ENCODE peak calls at places on chromosome 19, in seven cellular contexts. R is osteoblast, Z is GM23248, U is endothelial cell of umbilical vein, B is heart left ventricle, D is breast epithelium, F is GM23338. Y is an unnamed sample.

GRCh38 chr19:14048439-14049153 is 13.3 kb downstream of the PALM3 start:
- DNase-seq in F (peak; percentile 86), U (peak; percentile 35), Z (peak; percentile 48), B (peak; percentile 42), R (peak; percentile 93), D (no peak), Y (peak; percentile 95)

GRCh38 chr19:18399008-18399407 is 1.6 kb upstream of the LRRC25 start:
- DNase-seq in Z (peak; percentile 87), U (no peak), D (no peak), B (peak; percentile 50), F (no peak), R (peak; percentile 95), Y (no peak)

GRCh38 chr19:46489445-46490272 is 6.0 kb downstream of the PNMA8B start:
- DNase-seq in R (peak; percentile 97), F (peak; percentile 71), B (peak; percentile 57), U (peak; percentile 25), Z (peak; percentile 78), D (no peak), Y (peak; percentile 76)

GRCh38 chr19:49362048-49362925 is at the start of gene TEAD2:
- DNase-seq in B (peak; percentile 88), D (no peak), R (peak; percentile 97), Z (peak; percentile 77), F (peak; percentile 89), U (peak; percentile 63), Y (peak; percentile 92)

GRCh38 chr19:4984106-4984380 is 15.1 kb downstream of the KDM4B start:
- DNase-seq in U (no peak), F (no peak), D (no peak), R (peak; percentile 68), B (no peak), Z (no peak), Y (no peak)

GRCh38 chr19:11164879-11165406 is 9.4 kb upstream of the SPC24 start:
- DNase-seq in B (peak; percentile 86), Z (peak; percentile 94), D (no peak), F (no peak), R (peak; percentile 91), U (peak; percentile 51), Y (no peak)

GRCh38 chr19:35446194-35446593 is 1.9 kb upstream of the FFAR2 start:
- DNase-seq in Z (no peak), R (no peak), B (no peak), F (no peak), U (no peak), D (no peak), Y (no peak)

GRCh38 chr19:31139871-31140505 is 209.2 kb downstream of the TSHZ3 start:
- DNase-seq in R (peak; percentile 88), D (no peak), F (no peak), B (no peak), U (no peak), Z (peak; percentile 92), Y (no peak)

GRCh38 chr19:32599736-32600157 is 18.8 kb downstream of the PDCD5 start:
- DNase-seq in U (peak; percentile 57), F (peak; percentile 75), D (no peak), Z (peak; percentile 75), B (no peak), R (peak; percentile 85), Y (peak; percentile 55)